ENCODE peak calls at places on chromosomes 12 and 14, in seven cellular contexts. One of them, this sample, is unnamed.

GRCh38 chr12:63668028-63668799 is at the start of gene DPY19L2:
- DNase-seq in HFFc6: peak; percentile 74
- DNase-seq in lower lobe of right lung: peak; percentile 57
- DNase-seq in dorsolateral prefrontal cortex: peak; percentile 79
- DNase-seq in GM23338: peak; percentile 74
- DNase-seq in coronary artery: peak; percentile 84
- DNase-seq in RWPE1: peak; percentile 5
- DNase-seq in this sample: peak; percentile 70

GRCh38 chr14:95319312-95320075 is at the start of gene CLMN:
- DNase-seq in HFFc6: no peak
- DNase-seq in lower lobe of right lung: peak; percentile 61
- DNase-seq in dorsolateral prefrontal cortex: no peak
- DNase-seq in GM23338: peak; percentile 73
- DNase-seq in coronary artery: no peak
- DNase-seq in RWPE1: peak; percentile 67
- DNase-seq in this sample: peak; percentile 80

GRCh38 chr14:36450550-36450949 is 69.5 kb downstream of the NKX2-1 start:
- DNase-seq in HFFc6: no peak
- DNase-seq in lower lobe of right lung: no peak
- DNase-seq in dorsolateral prefrontal cortex: no peak
- DNase-seq in GM23338: peak; percentile 67
- DNase-seq in coronary artery: no peak
- DNase-seq in RWPE1: no peak
- DNase-seq in this sample: no peak

GRCh38 chr12:76883826-76884225 is 5.0 kb upstream of the CSRP2 start:
- DNase-seq in HFFc6: peak; percentile 11
- DNase-seq in lower lobe of right lung: no peak
- DNase-seq in dorsolateral prefrontal cortex: no peak
- DNase-seq in GM23338: no peak
- DNase-seq in coronary artery: no peak
- DNase-seq in RWPE1: no peak
- DNase-seq in this sample: no peak

GRCh38 chr12:3456809-3457208 is 34.2 kb upstream of the PRMT8 start:
- DNase-seq in HFFc6: no peak
- DNase-seq in lower lobe of right lung: no peak
- DNase-seq in dorsolateral prefrontal cortex: no peak
- DNase-seq in GM23338: peak; percentile 89
- DNase-seq in coronary artery: no peak
- DNase-seq in RWPE1: no peak
- DNase-seq in this sample: no peak

GRCh38 chr14:94376108-94376975 is 12.1 kb downstream of the SERPINA1 start:
- DNase-seq in HFFc6: no peak
- DNase-seq in lower lobe of right lung: peak; percentile 38
- DNase-seq in dorsolateral prefrontal cortex: no peak
- DNase-seq in GM23338: no peak
- DNase-seq in coronary artery: no peak
- DNase-seq in RWPE1: no peak
- DNase-seq in this sample: no peak

GRCh38 chr14:31582286-31582691 is 21.1 kb downstream of the NUBPL start:
- DNase-seq in HFFc6: no peak
- DNase-seq in lower lobe of right lung: no peak
- DNase-seq in dorsolateral prefrontal cortex: no peak
- DNase-seq in GM23338: no peak
- DNase-seq in coronary artery: no peak
- DNase-seq in RWPE1: no peak
- DNase-seq in this sample: no peak

GRCh38 chr12:481422-481821 is 21.7 kb downstream of the B4GALNT3 start:
- DNase-seq in HFFc6: no peak
- DNase-seq in lower lobe of right lung: no peak
- DNase-seq in dorsolateral prefrontal cortex: no peak
- DNase-seq in GM23338: no peak
- DNase-seq in coronary artery: peak; percentile 90
- DNase-seq in RWPE1: no peak
- DNase-seq in this sample: no peak

GRCh38 chr12:79691299-79692248 is 810 bp upstream of the PAWR start:
- DNase-seq in HFFc6: peak; percentile 93
- DNase-seq in lower lobe of right lung: no peak
- DNase-seq in dorsolateral prefrontal cortex: no peak
- DNase-seq in GM23338: no peak
- DNase-seq in coronary artery: peak; percentile 80
- DNase-seq in RWPE1: peak; percentile 66
- DNase-seq in this sample: no peak

GRCh38 chr14:74608959-74609611 is 3.0 kb downstream of the LTBP2 start:
- DNase-seq in HFFc6: peak; percentile 80
- DNase-seq in lower lobe of right lung: peak; percentile 83
- DNase-seq in dorsolateral prefrontal cortex: peak; percentile 91
- DNase-seq in GM23338: peak; percentile 86
- DNase-seq in coronary artery: no peak
- DNase-seq in RWPE1: peak; percentile 58
- DNase-seq in this sample: peak; percentile 87

GRCh38 chr12:32548691-32549412 is 130.2 kb upstream of the DNM1L start:
- DNase-seq in HFFc6: peak; percentile 68
- DNase-seq in lower lobe of right lung: no peak
- DNase-seq in dorsolateral prefrontal cortex: no peak
- DNase-seq in GM23338: no peak
- DNase-seq in coronary artery: peak; percentile 80
- DNase-seq in RWPE1: no peak
- DNase-seq in this sample: no peak

GRCh38 chr12:131097247-131098177 is 143.8 kb downstream of the ADGRD1 start:
- DNase-seq in HFFc6: no peak
- DNase-seq in lower lobe of right lung: peak; percentile 45
- DNase-seq in dorsolateral prefrontal cortex: no peak
- DNase-seq in GM23338: no peak
- DNase-seq in coronary artery: no peak
- DNase-seq in RWPE1: no peak
- DNase-seq in this sample: no peak

GRCh38 chr14:79275367-79275655 is 936.0 kb downstream of the DIO2 start:
- DNase-seq in HFFc6: no peak
- DNase-seq in lower lobe of right lung: no peak
- DNase-seq in dorsolateral prefrontal cortex: no peak
- DNase-seq in GM23338: no peak
- DNase-seq in coronary artery: no peak
- DNase-seq in RWPE1: no peak
- DNase-seq in this sample: no peak

GRCh38 chr12:24933694-24934407 is 15.1 kb downstream of the BCAT1 start:
- DNase-seq in HFFc6: no peak
- DNase-seq in lower lobe of right lung: no peak
- DNase-seq in dorsolateral prefrontal cortex: no peak
- DNase-seq in GM23338: no peak
- DNase-seq in coronary artery: no peak
- DNase-seq in RWPE1: no peak
- DNase-seq in this sample: no peak

GRCh38 chr14:53391156-53391555 is 238.0 kb upstream of the DDHD1 start:
- DNase-seq in HFFc6: peak; percentile 60
- DNase-seq in lower lobe of right lung: no peak
- DNase-seq in dorsolateral prefrontal cortex: no peak
- DNase-seq in GM23338: no peak
- DNase-seq in coronary artery: no peak
- DNase-seq in RWPE1: peak; percentile 47
- DNase-seq in this sample: no peak

GRCh38 chr12:52436828-52437474 is 2.8 kb upstream of the KRT75 start:
- DNase-seq in HFFc6: no peak
- DNase-seq in lower lobe of right lung: no peak
- DNase-seq in dorsolateral prefrontal cortex: no peak
- DNase-seq in GM23338: no peak
- DNase-seq in coronary artery: no peak
- DNase-seq in RWPE1: no peak
- DNase-seq in this sample: no peak

DNA sequence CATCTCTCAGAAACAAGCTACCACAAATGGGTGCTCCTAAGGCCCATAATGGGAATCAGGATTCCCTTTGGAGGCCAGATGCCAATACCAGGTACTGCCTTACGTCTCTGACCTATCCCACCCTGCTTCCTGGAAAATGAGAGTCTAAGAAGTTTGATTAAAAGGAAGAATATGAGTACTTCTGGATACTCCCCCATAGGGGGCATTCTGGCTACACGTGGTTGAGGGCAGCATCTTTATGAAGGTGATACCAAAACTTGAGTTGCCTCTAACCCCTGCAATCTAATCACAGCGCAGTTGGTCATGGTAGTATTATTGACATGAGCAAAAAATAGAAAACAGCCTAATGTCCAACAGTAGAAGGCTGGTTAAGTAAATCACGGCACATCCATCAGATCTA is 184.2 kb upstream of the LHX5 start:
- DNase-seq in HFFc6: no peak
- DNase-seq in lower lobe of right lung: no peak
- DNase-seq in dorsolateral prefrontal cortex: no peak
- DNase-seq in GM23338: no peak
- DNase-seq in coronary artery: no peak
- DNase-seq in RWPE1: no peak
- DNase-seq in this sample: no peak
- TF ChIP-seq CTCF in HFFc6: no peak
- TF ChIP-seq CTCF in lower lobe of right lung: no peak
- TF ChIP-seq CTCF in dorsolateral prefrontal cortex: no peak
- TF ChIP-seq CTCF in GM23338: peak; percentile 39
- TF ChIP-seq CTCF in coronary artery: no peak
- TF ChIP-seq CTCF in RWPE1: no peak
- TF ChIP-seq CTCF in this sample: no peak

DNA sequence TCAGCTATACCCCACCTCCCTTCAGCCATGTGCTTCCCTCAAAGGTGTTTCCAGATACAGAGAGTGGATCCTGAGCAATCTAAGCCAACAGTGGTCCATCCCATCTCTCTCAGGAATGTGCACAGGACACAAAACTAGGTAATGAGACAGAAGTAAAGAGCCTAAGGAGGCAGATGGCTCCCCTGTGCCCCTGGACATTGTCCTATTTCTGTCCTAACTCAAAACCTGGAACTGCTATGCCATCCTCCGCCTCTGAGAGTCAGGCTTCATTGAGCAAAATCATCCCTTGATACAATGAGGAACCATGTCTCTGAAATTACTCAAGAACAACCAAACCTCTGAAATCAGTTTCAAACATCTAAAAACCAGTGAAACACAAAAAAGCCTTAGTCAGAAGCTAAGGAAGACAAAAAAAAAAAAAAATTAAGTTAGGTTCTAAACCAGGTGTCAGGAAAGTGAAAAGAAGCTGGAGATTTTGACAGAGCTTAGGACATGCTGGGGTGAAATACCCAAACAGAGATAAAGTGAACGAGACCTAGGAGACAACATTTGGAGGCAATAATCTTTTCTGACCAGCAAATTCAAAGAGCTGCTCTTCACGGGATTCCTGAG is 200.3 kb upstream of the PLEKHG7 start:
- DNase-seq in HFFc6: no peak
- DNase-seq in lower lobe of right lung: no peak
- DNase-seq in dorsolateral prefrontal cortex: peak; percentile 24
- DNase-seq in GM23338: no peak
- DNase-seq in coronary artery: no peak
- DNase-seq in RWPE1: no peak
- DNase-seq in this sample: no peak
- TF ChIP-seq CTCF in HFFc6: peak; percentile 22
- TF ChIP-seq CTCF in lower lobe of right lung: peak; percentile 36
- TF ChIP-seq CTCF in dorsolateral prefrontal cortex: peak; percentile 33
- TF ChIP-seq CTCF in GM23338: peak; percentile 27
- TF ChIP-seq CTCF in coronary artery: no peak
- TF ChIP-seq CTCF in RWPE1: no peak
- TF ChIP-seq CTCF in this sample: peak; percentile 19

GRCh38 chr12:97283297-97283696 is 179.3 kb upstream of the RMST start:
- DNase-seq in HFFc6: no peak
- DNase-seq in lower lobe of right lung: no peak
- DNase-seq in dorsolateral prefrontal cortex: no peak
- DNase-seq in GM23338: peak; percentile 77
- DNase-seq in coronary artery: no peak
- DNase-seq in RWPE1: no peak
- DNase-seq in this sample: no peak
- TF ChIP-seq CTCF in HFFc6: no peak
- TF ChIP-seq CTCF in lower lobe of right lung: peak; percentile 6
- TF ChIP-seq CTCF in dorsolateral prefrontal cortex: no peak
- TF ChIP-seq CTCF in GM23338: peak; percentile 78
- TF ChIP-seq CTCF in coronary artery: no peak
- TF ChIP-seq CTCF in RWPE1: no peak
- TF ChIP-seq CTCF in this sample: no peak

DNA sequence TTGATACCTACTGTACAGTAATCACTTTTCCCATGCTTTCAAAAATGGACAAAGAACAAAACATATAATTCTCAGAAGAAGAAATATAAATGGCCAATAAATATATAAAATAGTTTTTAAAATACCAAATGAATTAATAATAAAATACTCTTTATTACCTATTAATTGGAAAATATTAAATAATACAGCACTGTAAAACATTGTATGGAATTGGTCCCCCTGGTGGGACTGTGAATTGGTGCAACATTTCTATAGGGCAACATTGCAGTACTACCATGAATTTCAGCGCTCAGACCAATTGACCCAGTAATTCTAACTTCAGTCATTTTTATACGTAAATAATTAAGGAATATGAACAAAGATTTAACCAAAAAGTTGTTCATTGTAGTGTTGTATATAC is 162.6 kb downstream of the PELI2 start:
- DNase-seq in HFFc6: no peak
- DNase-seq in lower lobe of right lung: no peak
- DNase-seq in dorsolateral prefrontal cortex: no peak
- DNase-seq in GM23338: no peak
- DNase-seq in coronary artery: no peak
- DNase-seq in RWPE1: no peak
- DNase-seq in this sample: no peak
- TF ChIP-seq CTCF in HFFc6: peak; percentile 60
- TF ChIP-seq CTCF in lower lobe of right lung: no peak
- TF ChIP-seq CTCF in dorsolateral prefrontal cortex: no peak
- TF ChIP-seq CTCF in GM23338: peak; percentile 15
- TF ChIP-seq CTCF in coronary artery: no peak
- TF ChIP-seq CTCF in RWPE1: no peak
- TF ChIP-seq CTCF in this sample: no peak

This sample was measured in pancreas.